ENCODE peak calls at places on chromosome 4, in seven cellular contexts. R, X, J, B, H, Z and K are unnamed samples.

GRCh38 chr4:140617494-140618060 is 48.8 kb upstream of the UCP1 start:
- DNase-seq in R (no peak), J (no peak), Z (peak; percentile 44), X (no peak), H (no peak), B (no peak), K (no peak)

GRCh38 chr4:10011885-10012284 is 9.4 kb downstream of the SLC2A9 start:
- DNase-seq in R (no peak), H (no peak), Z (no peak), B (no peak), J (no peak), X (no peak), K (no peak)

GRCh38 chr4:23956601-23957364 is 66.9 kb upstream of the PPARGC1A start:
- DNase-seq in Z (no peak), B (no peak), H (no peak), X (no peak), J (no peak), R (peak; percentile 2), K (peak; percentile 33)

GRCh38 chr4:2248821-2249261 is 6.9 kb upstream of the HAUS3 start:
- DNase-seq in Z (no peak), B (no peak), R (no peak), J (peak; percentile 52), X (peak; percentile 20), H (no peak), K (no peak)

GRCh38 chr4:15653864-15654391 is 1.2 kb downstream of the FBXL5 start:
- DNase-seq in Z (peak; percentile 16), R (peak; percentile 46), X (peak; percentile 47), H (no peak), B (peak; percentile 64), J (no peak), K (peak; percentile 57)

GRCh38 chr4:184475096-184475461 is 729 bp upstream of the IRF2 start:
- DNase-seq in X (peak; percentile 60), Z (no peak), H (peak; percentile 25), B (no peak), R (peak; percentile 50), J (peak; percentile 82), K (peak; percentile 65)

GRCh38 chr4:8106451-8107025 is 52.1 kb downstream of the ABLIM2 start:
- DNase-seq in H (no peak), B (no peak), X (no peak), J (peak; percentile 53), R (no peak), Z (no peak), K (no peak)

GRCh38 chr4:138492178-138492577 is 250.0 kb upstream of the SLC7A11 start:
- DNase-seq in B (no peak), H (no peak), X (no peak), J (no peak), R (no peak), Z (no peak), K (no peak)

GRCh38 chr4:184416913-184417734 is 57.2 kb downstream of the IRF2 start:
- DNase-seq in X (no peak), B (no peak), H (no peak), R (no peak), J (no peak), Z (no peak), K (peak; percentile 31)

GRCh38 chr4:25859429-25860148 is 3.2 kb downstream of the SEL1L3 start:
- DNase-seq in J (no peak), H (no peak), B (no peak), X (no peak), Z (no peak), R (no peak), K (no peak)

GRCh38 chr4:3663791-3664190 is 102.4 kb upstream of the ADRA2C start:
- DNase-seq in Z (no peak), B (no peak), X (no peak), H (no peak), J (no peak), R (no peak), K (no peak)

GRCh38 chr4:170374770-170375169 is 285.0 kb upstream of the AADAT start:
- DNase-seq in R (peak; percentile 65), Z (peak; percentile 50), H (no peak), X (no peak), J (no peak), B (no peak), K (peak; percentile 46)

GRCh38 chr4:38495481-38495880 is 168.5 kb upstream of the KLF3 start:
- DNase-seq in X (no peak), H (no peak), R (no peak), B (no peak), Z (peak; percentile 82), J (no peak), K (no peak)

GRCh38 chr4:17336524-17336941 is 175.4 kb downstream of the QDPR start:
- DNase-seq in J (no peak), R (peak; percentile 45), H (no peak), B (peak; percentile 6), X (no peak), Z (no peak), K (no peak)

GRCh38 chr4:73707918-73708577 is 32.3 kb upstream of the CXCL8 start:
- DNase-seq in H (no peak), R (peak; percentile 90), B (peak; percentile 93), X (peak; percentile 87), Z (no peak), J (no peak), K (peak; percentile 90)

GRCh38 chr4:67020079-67020807 is 525.1 kb downstream of the CENPC start:
- DNase-seq in R (no peak), Z (no peak), J (no peak), X (no peak), H (no peak), B (peak; percentile 6), K (no peak)

GRCh38 chr4:173264960-173265281 is 69.2 kb downstream of the HMGB2 start:
- DNase-seq in J (peak; percentile 62), H (no peak), R (no peak), B (no peak), Z (no peak), X (no peak), K (no peak)

GRCh38 chr4:122766950-122767349 is 34.4 kb downstream of the BBS12 start:
- DNase-seq in R (no peak), Z (no peak), X (no peak), B (no peak), H (no peak), J (no peak), K (no peak)

GRCh38 chr4:68366600-68366999 is 16.7 kb upstream of the YTHDC1 start:
- DNase-seq in H (no peak), X (no peak), J (no peak), R (no peak), Z (no peak), B (no peak), K (no peak)

GRCh38 chr4:790466-790820 is 35.5 kb downstream of the CPLX1 start:
- DNase-seq in R (no peak), Z (no peak), B (no peak), J (no peak), H (no peak), X (no peak), K (no peak)

DNA sequence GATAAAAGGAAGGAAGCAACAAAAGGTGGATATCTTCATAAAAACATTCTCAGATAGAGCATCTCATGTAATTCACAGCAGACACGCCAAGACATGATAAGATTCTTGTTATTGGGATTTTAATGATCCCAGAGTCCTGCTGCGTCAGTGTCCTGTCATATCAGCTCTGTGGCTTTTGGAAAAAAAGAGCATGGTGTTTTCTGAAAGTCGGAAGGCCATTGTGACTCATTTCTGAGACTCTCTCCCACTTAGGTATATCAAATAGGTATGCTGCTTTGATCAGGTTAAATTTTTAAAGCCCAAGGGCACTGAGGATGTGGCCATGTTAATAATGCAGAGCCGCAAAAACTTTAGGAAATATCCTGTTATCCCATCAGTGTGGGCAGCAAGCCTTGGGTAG is 481.0 kb downstream of the KCNIP4 start:
- DNase-seq in R (peak; percentile 12), B (no peak), Z (no peak), J (no peak), X (no peak), H (no peak), K (no peak)
- TF ChIP-seq CTCF in R (no peak), B (no peak), Z (no peak), J (no peak), X (no peak), H (no peak), K (no peak)

DNA sequence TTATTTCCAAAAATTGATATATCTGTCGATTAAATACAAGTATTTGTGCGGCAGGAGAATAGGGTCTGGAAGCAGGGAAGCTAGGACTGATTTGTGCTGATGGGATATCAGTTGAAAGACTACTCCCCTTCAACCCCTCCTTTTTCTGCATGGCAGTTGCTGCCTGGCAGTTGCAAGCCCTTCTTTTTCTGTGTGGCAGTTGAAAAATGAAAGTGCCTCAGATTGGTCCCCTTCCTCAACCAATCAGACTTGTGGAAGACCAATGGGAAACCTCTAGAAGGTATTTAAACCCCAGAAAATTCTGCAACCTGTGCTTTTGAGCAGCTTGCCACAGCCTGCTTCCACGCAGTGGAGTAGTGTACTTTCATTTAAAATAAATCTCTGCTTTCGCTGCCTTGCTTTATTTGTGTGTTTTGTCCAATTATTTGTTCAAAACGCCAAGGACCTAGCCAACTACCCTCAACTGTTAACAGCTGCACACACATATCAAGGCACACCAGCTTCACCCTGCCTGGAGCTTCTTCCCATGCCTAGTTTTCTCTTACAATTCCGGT is 1.5 kb upstream of the TMA16 start:
- DNase-seq in R (no peak), J (no peak), Z (no peak), H (no peak), X (no peak), B (no peak), K (no peak)
- H3K4me3 ChIP-seq in R (no peak overlapping the region), J (no peak overlapping the region), Z (no peak overlapping the region), H (no peak overlapping the region), X (no peak overlapping the region), B (no peak overlapping the region), K (no peak overlapping the region)

GRCh38 chr4:36235306-36235705 is 9.0 kb downstream of the ARAP2 start:
- DNase-seq in J (no peak), X (no peak), H (no peak), Z (no peak), R (peak; percentile 89), B (no peak), K (no peak)
- TF ChIP-seq CTCF in J (no peak), X (no peak), H (no peak), Z (peak; percentile 11), R (peak; percentile 18), B (no peak), K (no peak)

GRCh38 chr4:150579591-150580234 is 2.2 kb upstream of the MAB21L2 start:
- DNase-seq in J (peak; percentile 53), Z (peak; percentile 75), X (no peak), H (no peak), B (peak; percentile 51), R (no peak), K (no peak)

GRCh38 chr4:150581206-150581605 is 745 bp upstream of the MAB21L2 start:
- DNase-seq in B (no peak), X (no peak), H (no peak), J (no peak), Z (no peak), R (no peak), K (no peak)

GRCh38 chr4:150581611-150582010 is 340 bp upstream of the MAB21L2 start:
- DNase-seq in X (no peak), H (no peak), J (no peak), Z (peak; percentile 88), R (no peak), B (peak; percentile 76), K (no peak)

GRCh38 chr4:150578745-150579470 is 3.0 kb upstream of the MAB21L2 start:
- DNase-seq in R (no peak), H (no peak), Z (peak; percentile 74), X (no peak), B (no peak), J (no peak), K (no peak)

DNA sequence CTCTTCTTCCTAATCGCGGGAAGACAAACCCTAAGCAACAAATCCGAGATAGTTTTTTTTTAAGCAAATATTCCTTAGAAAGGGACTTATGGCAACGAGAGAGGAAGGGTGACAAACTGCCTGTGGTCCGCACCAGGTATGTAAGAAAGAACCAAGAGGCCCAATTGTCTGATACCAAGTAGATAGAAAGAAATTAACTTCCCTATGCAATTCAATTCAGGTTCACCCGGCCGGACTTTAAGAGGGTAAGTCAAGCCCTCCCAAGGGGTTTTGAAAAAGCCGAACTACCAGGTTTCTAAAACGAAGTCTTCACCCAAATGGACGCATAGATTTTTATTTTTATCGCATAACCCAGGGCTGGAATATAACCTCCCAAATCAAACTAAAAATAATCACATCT is 1.7 kb upstream of the MAB21L2 start:
- DNase-seq in J (no peak), X (no peak), Z (peak; percentile 53), R (no peak), B (no peak), H (no peak), K (no peak)
- H3K4me3 ChIP-seq in J (peak overlapping the region; percentile 57), X (peak overlapping the region; percentile 41), Z (peak overlapping the region; percentile 75), R (no peak overlapping the region), B (peak overlapping the region; percentile 51), H (no peak overlapping the region), K (no peak overlapping the region)